ENCODE peak calls at places on chromosomes 2 and 18, in four cellular contexts. I is OCI-LY7; Y is CD8-positive, alpha-beta memory T cell; S is SK-N-SH. V is an unnamed sample.

GRCh38 chr2:27316655-27317412 is 6.1 kb downstream of the MPV17 start:
- DNase-seq in Y (no peak), I (no peak), S (no peak), V (no peak)

GRCh38 chr2:120650022-120650644 is 85.5 kb upstream of the GLI2 start:
- DNase-seq in Y (no peak), I (peak), S (no peak), V (no peak)

GRCh38 chr2:9909106-9909505 is 42.4 kb upstream of the GRHL1 start:
- DNase-seq in Y (no peak), S (no peak), I (no peak), V (no peak)

GRCh38 chr2:241224068-241224850 is 35.8 kb downstream of the ANO7 start:
- DNase-seq in Y (no peak), S (peak), I (no peak), V (no peak)

GRCh38 chr18:31685097-31686082 is 1.0 kb upstream of the B4GALT6 start:
- DNase-seq in I (peak), Y (peak), S (peak), V (peak)

GRCh38 chr2:20313659-20314058 is 37.0 kb downstream of the PUM2 start:
- DNase-seq in S (no peak), Y (no peak), I (no peak), V (no peak)

GRCh38 chr18:74013955-74014354 is 133.7 kb downstream of the FBXO15 start:
- DNase-seq in S (no peak), I (no peak), Y (no peak), V (no peak)

GRCh38 chr2:66462196-66462825 is 27.4 kb downstream of the MEIS1 start:
- DNase-seq in S (no peak), I (no peak), Y (no peak), V (no peak)

GRCh38 chr2:217790681-217791392 is 212.0 kb downstream of the TNS1 start:
- DNase-seq in S (peak), I (no peak), Y (no peak), V (no peak)

GRCh38 chr2:117980783-117981676 is 32.8 kb downstream of the CCDC93 start:
- DNase-seq in Y (no peak), I (no peak), S (no peak), V (no peak)

GRCh38 chr18:31427010-31427409 is 20.5 kb upstream of the DSG3 start:
- DNase-seq in Y (no peak), I (no peak), S (no peak), V (no peak)

GRCh38 chr18:48662021-48662661 is 123.3 kb downstream of the CTIF start:
- DNase-seq in Y (no peak), I (no peak), S (no peak), V (no peak)

GRCh38 chr2:156649596-156649995 is 213.4 kb downstream of the GPD2 start:
- DNase-seq in I (no peak), S (no peak), Y (no peak), V (no peak)

GRCh38 chr2:102826904-102827303 is 65.1 kb downstream of the TMEM182 start:
- DNase-seq in S (peak), Y (no peak), I (no peak), V (no peak)

GRCh38 chr2:47309952-47310800 is 92.8 kb upstream of the MSH2 start:
- DNase-seq in S (no peak), I (peak), Y (no peak), V (no peak)

GRCh38 chr2:111171337-111171930 is 50.7 kb downstream of the BCL2L11 start:
- DNase-seq in I (no peak), Y (no peak), S (no peak), V (no peak)

GRCh38 chr2:233065954-233066470 is 5.9 kb downstream of the INPP5D start:
- DNase-seq in Y (no peak), I (no peak), S (no peak), V (no peak)

GRCh38 chr2:74232426-74232825 is 34.0 kb downstream of the MTHFD2 start:
- DNase-seq in I (no peak), S (peak), Y (no peak), V (no peak)

GRCh38 chr2:215950009-215950408 is 63.3 kb downstream of the MREG start:
- DNase-seq in S (peak), Y (no peak), I (peak), V (no peak)

GRCh38 chr2:46377287-46377605 is 80.0 kb downstream of the EPAS1 start:
- DNase-seq in Y (no peak), S (peak), I (no peak), V (no peak)

GRCh38 chr2:209495855-209496585 is 72.2 kb downstream of the MAP2 start:
- DNase-seq in Y (no peak), I (no peak), S (peak), V (no peak)

GRCh38 chr2:58764321-58765099 is 523.4 kb upstream of the FANCL start:
- DNase-seq in S (no peak), Y (no peak), I (no peak), V (no peak)

GRCh38 chr2:138428710-138429440 is 72.7 kb upstream of the SPOPL start:
- DNase-seq in Y (no peak), S (no peak), I (no peak), V (no peak)

GRCh38 chr2:169799555-169799954 is 884 bp downstream of the SSB start:
- DNase-seq in Y (no peak), I (peak), S (peak), V (no peak)

GRCh38 chr2:27370816-27371620 is 602 bp downstream of the SNX17 start:
- DNase-seq in S (peak), Y (peak), I (peak), V (no peak)

GRCh38 chr2:62443886-62444285 is 62.1 kb downstream of the TMEM17 start:
- DNase-seq in Y (no peak), S (no peak), I (no peak), V (no peak)

GRCh38 chr2:231642631-231643493 is 50.2 kb downstream of the TEX44 start:
- DNase-seq in Y (peak), I (peak), S (no peak), V (peak)

GRCh38 chr2:222311321-222311977 is 12.7 kb upstream of the PAX3 start:
- DNase-seq in I (no peak), S (no peak), Y (no peak), V (no peak)

GRCh38 chr2:128260239-128261138 is 58.2 kb downstream of the HS6ST1 start:
- DNase-seq in Y (no peak), I (no peak), S (peak), V (no peak)

GRCh38 chr18:79195716-79196683 is 126.8 kb downstream of the ATP9B start:
- DNase-seq in I (no peak), S (no peak), Y (no peak), V (no peak)

GRCh38 chr2:212145111-212145510 is 393.5 kb downstream of the ERBB4 start:
- DNase-seq in I (no peak), S (no peak), Y (no peak), V (no peak)

GRCh38 chr2:160253440-160254296 is 53.6 kb upstream of the ITGB6 start:
- DNase-seq in Y (no peak), S (no peak), I (no peak), V (no peak)

GRCh38 chr2:11187083-11187619 is 31.9 kb downstream of the SLC66A3 start:
- DNase-seq in I (no peak), Y (no peak), S (no peak), V (no peak)

GRCh38 chr18:6370410-6370809 is 44.3 kb downstream of the L3MBTL4 start:
- DNase-seq in S (peak), I (no peak), Y (no peak), V (no peak)

GRCh38 chr2:96811916-96812315 is 4.2 kb upstream of the CNNM3 start:
- DNase-seq in Y (no peak), S (no peak), I (no peak), V (no peak)

GRCh38 chr18:26342646-26343045 is 116.4 kb downstream of the TAF4B start:
- DNase-seq in S (no peak), Y (no peak), I (no peak), V (no peak)

DNA sequence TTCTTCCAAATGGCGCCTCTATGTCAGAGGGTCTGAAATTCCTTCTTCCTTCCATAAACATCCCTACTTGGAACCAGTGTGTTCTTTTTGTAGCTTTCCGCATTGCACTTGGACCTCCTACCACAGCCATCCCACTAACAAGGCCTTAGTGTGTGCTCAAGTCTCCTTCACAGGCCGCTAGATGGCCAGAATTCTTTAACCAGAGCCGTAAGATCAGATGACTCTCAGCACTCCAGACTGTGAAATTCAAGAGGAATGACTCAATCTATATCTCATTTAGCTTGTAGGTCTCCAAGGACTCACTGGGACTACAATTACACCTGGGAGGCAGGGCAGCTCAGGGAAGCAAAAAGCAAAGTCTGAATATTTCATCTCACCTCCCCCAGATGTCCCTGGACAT is 298.9 kb downstream of the EIPR1 start:
- DNase-seq in I (no peak), Y (no peak), S (no peak), V (no peak)
- H3K27ac ChIP-seq in I (no peak), Y (no peak), S (no peak), V (no peak)

GRCh38 chr2:64192080-64192479 is 47.9 kb upstream of the PELI1 start:
- DNase-seq in S (no peak), I (no peak), Y (no peak), V (no peak)
- H3K27ac ChIP-seq in S (no peak), I (no peak), Y (no peak), V (no peak)

GRCh38 chr2:43129676-43130547 is 96.5 kb downstream of the ZFP36L2 start:
- DNase-seq in I (no peak), Y (peak), S (peak), V (no peak)

GRCh38 chr2:43129254-43129653 is 97.2 kb downstream of the ZFP36L2 start:
- DNase-seq in I (no peak), Y (no peak), S (no peak), V (no peak)

GRCh38 chr2:43131890-43132522 is 94.4 kb downstream of the ZFP36L2 start:
- DNase-seq in S (peak), Y (no peak), I (no peak), V (no peak)

GRCh38 chr2:43131051-43131889 is 95.1 kb downstream of the ZFP36L2 start:
- DNase-seq in Y (peak), S (peak), I (peak), V (peak)

GRCh38 chr2:43130548-43130875 is 95.9 kb downstream of the ZFP36L2 start:
- DNase-seq in Y (no peak), S (peak), I (no peak), V (no peak)
- H3K27ac ChIP-seq in Y (peak), S (no peak), I (peak), V (peak)

DNA sequence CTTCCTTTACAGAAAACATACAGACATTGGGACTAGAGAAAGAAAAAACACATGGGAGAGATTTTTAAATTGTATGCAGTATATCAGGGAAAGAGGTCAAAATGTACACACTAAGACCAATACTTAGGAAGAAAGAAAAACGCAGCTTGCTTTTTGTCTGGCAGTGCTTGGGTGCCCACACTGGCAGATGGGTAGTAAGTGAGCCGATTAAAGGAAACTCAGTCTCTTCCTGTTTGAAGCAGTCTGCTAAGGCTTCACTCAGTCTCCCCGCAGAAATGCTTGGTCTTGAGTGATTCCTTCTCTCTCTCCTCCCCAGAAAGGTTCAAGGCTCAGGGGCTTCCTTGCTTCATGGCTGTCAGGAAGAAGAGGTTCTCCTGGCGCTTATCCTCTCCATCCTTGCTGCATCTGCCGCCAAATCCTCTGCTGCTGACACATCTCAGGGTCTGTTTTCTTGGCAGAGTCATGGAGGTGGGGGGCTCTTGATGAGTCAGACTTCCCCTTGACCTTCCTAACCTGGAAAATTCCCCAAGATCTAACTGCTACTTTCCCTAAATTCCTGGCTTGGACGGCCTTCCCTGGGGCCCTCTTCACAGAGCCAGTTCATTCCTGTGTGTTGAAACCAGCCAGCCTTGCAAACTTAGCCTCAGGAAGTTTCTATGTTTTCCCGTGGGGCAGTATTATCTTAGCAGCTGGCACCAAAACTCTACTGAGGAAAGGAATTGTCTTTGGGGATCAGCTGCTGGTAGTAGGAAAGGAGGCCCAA is 10.5 kb upstream of the TMSB10 start:
- DNase-seq in S (no peak), I (peak), Y (no peak), V (no peak)
- H3K27ac ChIP-seq in S (no peak), I (peak), Y (no peak), V (peak)

GRCh38 chr18:12455511-12455910 is 47.8 kb downstream of the PRELID3A start:
- DNase-seq in Y (no peak), I (no peak), S (no peak), V (no peak)
- H3K27ac ChIP-seq in Y (no peak), I (no peak), S (no peak), V (no peak)

DNA sequence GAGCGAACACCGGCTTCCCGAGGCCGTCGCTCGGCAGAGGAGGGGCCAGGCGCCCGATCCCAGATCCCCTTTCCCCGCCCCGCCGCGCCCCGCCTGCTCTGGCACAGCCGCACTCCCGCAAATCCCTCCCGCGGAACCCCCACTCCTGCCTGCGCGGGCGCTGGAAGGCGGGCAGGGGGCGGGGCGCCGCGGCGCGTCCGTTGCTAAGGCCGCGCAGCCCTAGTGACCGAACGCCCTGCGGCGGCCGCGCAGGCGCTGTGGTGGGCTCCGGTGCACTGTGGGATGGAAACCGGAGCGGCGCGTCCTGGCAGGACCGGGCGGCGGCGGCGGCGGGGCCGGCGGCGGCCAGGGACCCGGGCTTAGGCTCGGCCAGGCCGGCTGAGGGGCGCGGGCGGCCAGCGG is at the start of gene TRAF3IP1:
- DNase-seq in I (peak), Y (peak), S (peak), V (peak)
- H3K27ac ChIP-seq in I (no peak), Y (no peak), S (peak), V (no peak)

GRCh38 chr2:223801702-223802101 is 35.7 kb downstream of the AP1S3 start:
- DNase-seq in I (no peak), Y (no peak), S (no peak), V (no peak)

GRCh38 chr2:223797073-223797472 is 40.3 kb downstream of the AP1S3 start:
- DNase-seq in S (no peak), I (no peak), Y (no peak), V (no peak)

GRCh38 chr2:223800908-223801307 is 36.5 kb downstream of the AP1S3 start:
- DNase-seq in Y (no peak), I (no peak), S (no peak), V (no peak)

GRCh38 chr2:223797811-223798721 is 39.3 kb downstream of the AP1S3 start:
- DNase-seq in I (peak), Y (no peak), S (peak), V (no peak)
- H3K27ac ChIP-seq in I (peak), Y (peak), S (no peak), V (no peak)

V was measured in CD4-positive, alpha-beta T cell.